ENCODE peak calls at places on chromosomes 11 and 22, in ten cellular contexts. One of them, this sample, is unnamed.

GRCh38 chr11:111694851-111695250 is 71.3 kb downstream of the PPP2R1B start:
- DNase-seq in activated naive CD4-positive, alpha-beta T cell treated with Interleukin-2 at 50 U/mL for 16 hours: no peak
- DNase-seq in NCI-H1436: no peak
- DNase-seq in MM.1S: no peak
- DNase-seq in activated T-cell treated with anti-CD3 and anti-CD28 coated beads for 1 hour: no peak
- DNase-seq in neuronal stem cell: no peak
- DNase-seq in non-pigmented ciliary epithelial cell: peak; percentile 71
- DNase-seq in nephron progenitor cell: peak; percentile 12
- DNase-seq in KG1: no peak
- DNase-seq in body of pancreas: no peak
- DNase-seq in this sample: no peak

GRCh38 chr22:20093437-20093836 is 13.4 kb downstream of the DGCR8 start:
- DNase-seq in activated naive CD4-positive, alpha-beta T cell treated with Interleukin-2 at 50 U/mL for 16 hours: no peak
- DNase-seq in NCI-H1436: no peak
- DNase-seq in MM.1S: no peak
- DNase-seq in activated T-cell treated with anti-CD3 and anti-CD28 coated beads for 1 hour: no peak
- DNase-seq in neuronal stem cell: no peak
- DNase-seq in non-pigmented ciliary epithelial cell: no peak
- DNase-seq in nephron progenitor cell: no peak
- DNase-seq in KG1: no peak
- DNase-seq in body of pancreas: peak; percentile 36
- DNase-seq in this sample: no peak

GRCh38 chr22:32828150-32828549 is 26.6 kb downstream of the TIMP3 start:
- DNase-seq in activated naive CD4-positive, alpha-beta T cell treated with Interleukin-2 at 50 U/mL for 16 hours: no peak
- DNase-seq in NCI-H1436: no peak
- DNase-seq in MM.1S: no peak
- DNase-seq in activated T-cell treated with anti-CD3 and anti-CD28 coated beads for 1 hour: no peak
- DNase-seq in neuronal stem cell: no peak
- DNase-seq in non-pigmented ciliary epithelial cell: no peak
- DNase-seq in nephron progenitor cell: no peak
- DNase-seq in KG1: no peak
- DNase-seq in body of pancreas: no peak
- DNase-seq in this sample: no peak

GRCh38 chr11:127330044-127330443 is 329.5 kb upstream of the KIRREL3 start:
- DNase-seq in activated naive CD4-positive, alpha-beta T cell treated with Interleukin-2 at 50 U/mL for 16 hours: no peak
- DNase-seq in NCI-H1436: no peak
- DNase-seq in MM.1S: no peak
- DNase-seq in activated T-cell treated with anti-CD3 and anti-CD28 coated beads for 1 hour: no peak
- DNase-seq in neuronal stem cell: no peak
- DNase-seq in non-pigmented ciliary epithelial cell: no peak
- DNase-seq in nephron progenitor cell: no peak
- DNase-seq in KG1: no peak
- DNase-seq in body of pancreas: no peak
- DNase-seq in this sample: no peak

GRCh38 chr11:6817668-6818067 is 18.2 kb upstream of the OR6A2 start:
- DNase-seq in activated naive CD4-positive, alpha-beta T cell treated with Interleukin-2 at 50 U/mL for 16 hours: no peak
- DNase-seq in NCI-H1436: no peak
- DNase-seq in MM.1S: no peak
- DNase-seq in activated T-cell treated with anti-CD3 and anti-CD28 coated beads for 1 hour: no peak
- DNase-seq in neuronal stem cell: no peak
- DNase-seq in non-pigmented ciliary epithelial cell: no peak
- DNase-seq in nephron progenitor cell: no peak
- DNase-seq in KG1: no peak
- DNase-seq in body of pancreas: no peak
- DNase-seq in this sample: peak; percentile 68

GRCh38 chr11:113685650-113686349 is 20.3 kb downstream of the TMPRSS5 start:
- DNase-seq in activated naive CD4-positive, alpha-beta T cell treated with Interleukin-2 at 50 U/mL for 16 hours: no peak
- DNase-seq in NCI-H1436: no peak
- DNase-seq in MM.1S: no peak
- DNase-seq in activated T-cell treated with anti-CD3 and anti-CD28 coated beads for 1 hour: no peak
- DNase-seq in neuronal stem cell: no peak
- DNase-seq in non-pigmented ciliary epithelial cell: no peak
- DNase-seq in nephron progenitor cell: no peak
- DNase-seq in KG1: no peak
- DNase-seq in body of pancreas: no peak
- DNase-seq in this sample: no peak

GRCh38 chr22:49617866-49618688 is 209.6 kb downstream of the BRD1 start:
- DNase-seq in activated naive CD4-positive, alpha-beta T cell treated with Interleukin-2 at 50 U/mL for 16 hours: no peak
- DNase-seq in NCI-H1436: no peak
- DNase-seq in MM.1S: no peak
- DNase-seq in activated T-cell treated with anti-CD3 and anti-CD28 coated beads for 1 hour: no peak
- DNase-seq in neuronal stem cell: no peak
- DNase-seq in non-pigmented ciliary epithelial cell: no peak
- DNase-seq in nephron progenitor cell: no peak
- DNase-seq in KG1: no peak
- DNase-seq in body of pancreas: no peak
- DNase-seq in this sample: no peak

GRCh38 chr22:32410459-32410858 is 1.6 kb downstream of the RTCB start:
- DNase-seq in activated naive CD4-positive, alpha-beta T cell treated with Interleukin-2 at 50 U/mL for 16 hours: no peak
- DNase-seq in NCI-H1436: no peak
- DNase-seq in MM.1S: no peak
- DNase-seq in activated T-cell treated with anti-CD3 and anti-CD28 coated beads for 1 hour: no peak
- DNase-seq in neuronal stem cell: no peak
- DNase-seq in non-pigmented ciliary epithelial cell: no peak
- DNase-seq in nephron progenitor cell: no peak
- DNase-seq in KG1: no peak
- DNase-seq in body of pancreas: no peak
- DNase-seq in this sample: no peak

GRCh38 chr11:100403817-100404216 is 283.3 kb upstream of the ARHGAP42 start:
- DNase-seq in activated naive CD4-positive, alpha-beta T cell treated with Interleukin-2 at 50 U/mL for 16 hours: no peak
- DNase-seq in NCI-H1436: no peak
- DNase-seq in MM.1S: no peak
- DNase-seq in activated T-cell treated with anti-CD3 and anti-CD28 coated beads for 1 hour: no peak
- DNase-seq in neuronal stem cell: peak; percentile 41
- DNase-seq in non-pigmented ciliary epithelial cell: peak; percentile 70
- DNase-seq in nephron progenitor cell: no peak
- DNase-seq in KG1: no peak
- DNase-seq in body of pancreas: no peak
- DNase-seq in this sample: peak; percentile 42

GRCh38 chr11:118216621-118217526 is 7.9 kb downstream of the JAML start:
- DNase-seq in activated naive CD4-positive, alpha-beta T cell treated with Interleukin-2 at 50 U/mL for 16 hours: peak; percentile 66
- DNase-seq in NCI-H1436: no peak
- DNase-seq in MM.1S: no peak
- DNase-seq in activated T-cell treated with anti-CD3 and anti-CD28 coated beads for 1 hour: no peak
- DNase-seq in neuronal stem cell: no peak
- DNase-seq in non-pigmented ciliary epithelial cell: no peak
- DNase-seq in nephron progenitor cell: no peak
- DNase-seq in KG1: no peak
- DNase-seq in body of pancreas: no peak
- DNase-seq in this sample: no peak

GRCh38 chr11:3808846-3809623 is 675 bp downstream of the PGAP2 start:
- DNase-seq in activated naive CD4-positive, alpha-beta T cell treated with Interleukin-2 at 50 U/mL for 16 hours: peak; percentile 45
- DNase-seq in NCI-H1436: peak; percentile 5
- DNase-seq in MM.1S: peak; percentile 86
- DNase-seq in activated T-cell treated with anti-CD3 and anti-CD28 coated beads for 1 hour: no peak
- DNase-seq in neuronal stem cell: no peak
- DNase-seq in non-pigmented ciliary epithelial cell: no peak
- DNase-seq in nephron progenitor cell: no peak
- DNase-seq in KG1: peak; percentile 29
- DNase-seq in body of pancreas: peak; percentile 77
- DNase-seq in this sample: peak; percentile 27

GRCh38 chr22:38925571-38926041 is 31.8 kb upstream of the APOBEC3A start:
- DNase-seq in activated naive CD4-positive, alpha-beta T cell treated with Interleukin-2 at 50 U/mL for 16 hours: no peak
- DNase-seq in NCI-H1436: no peak
- DNase-seq in MM.1S: no peak
- DNase-seq in activated T-cell treated with anti-CD3 and anti-CD28 coated beads for 1 hour: no peak
- DNase-seq in neuronal stem cell: no peak
- DNase-seq in non-pigmented ciliary epithelial cell: no peak
- DNase-seq in nephron progenitor cell: no peak
- DNase-seq in KG1: no peak
- DNase-seq in body of pancreas: no peak
- DNase-seq in this sample: no peak

GRCh38 chr11:19228956-19229355 is 11.8 kb downstream of the E2F8 start:
- DNase-seq in activated naive CD4-positive, alpha-beta T cell treated with Interleukin-2 at 50 U/mL for 16 hours: no peak
- DNase-seq in NCI-H1436: no peak
- DNase-seq in MM.1S: no peak
- DNase-seq in activated T-cell treated with anti-CD3 and anti-CD28 coated beads for 1 hour: no peak
- DNase-seq in neuronal stem cell: no peak
- DNase-seq in non-pigmented ciliary epithelial cell: no peak
- DNase-seq in nephron progenitor cell: no peak
- DNase-seq in KG1: no peak
- DNase-seq in body of pancreas: no peak
- DNase-seq in this sample: no peak

GRCh38 chr11:6229911-6230310 is 4.5 kb downstream of the FHIP1B start:
- DNase-seq in activated naive CD4-positive, alpha-beta T cell treated with Interleukin-2 at 50 U/mL for 16 hours: no peak
- DNase-seq in NCI-H1436: no peak
- DNase-seq in MM.1S: no peak
- DNase-seq in activated T-cell treated with anti-CD3 and anti-CD28 coated beads for 1 hour: no peak
- DNase-seq in neuronal stem cell: no peak
- DNase-seq in non-pigmented ciliary epithelial cell: no peak
- DNase-seq in nephron progenitor cell: no peak
- DNase-seq in KG1: no peak
- DNase-seq in body of pancreas: no peak
- DNase-seq in this sample: no peak

GRCh38 chr11:1293619-1294015 is 15.8 kb downstream of the TOLLIP start:
- DNase-seq in activated naive CD4-positive, alpha-beta T cell treated with Interleukin-2 at 50 U/mL for 16 hours: no peak
- DNase-seq in NCI-H1436: no peak
- DNase-seq in MM.1S: no peak
- DNase-seq in activated T-cell treated with anti-CD3 and anti-CD28 coated beads for 1 hour: no peak
- DNase-seq in neuronal stem cell: no peak
- DNase-seq in non-pigmented ciliary epithelial cell: no peak
- DNase-seq in nephron progenitor cell: peak; percentile 6
- DNase-seq in KG1: no peak
- DNase-seq in body of pancreas: peak; percentile 43
- DNase-seq in this sample: no peak

GRCh38 chr22:19874307-19875060 is 19.8 kb upstream of the GNB1L start:
- DNase-seq in activated naive CD4-positive, alpha-beta T cell treated with Interleukin-2 at 50 U/mL for 16 hours: peak; percentile 41
- DNase-seq in NCI-H1436: peak; percentile 13
- DNase-seq in MM.1S: no peak
- DNase-seq in activated T-cell treated with anti-CD3 and anti-CD28 coated beads for 1 hour: no peak
- DNase-seq in neuronal stem cell: peak; percentile 64
- DNase-seq in non-pigmented ciliary epithelial cell: no peak
- DNase-seq in nephron progenitor cell: peak; percentile 10
- DNase-seq in KG1: no peak
- DNase-seq in body of pancreas: no peak
- DNase-seq in this sample: peak; percentile 88

GRCh38 chr11:97965849-97966646 is 1054.7 kb upstream of the CNTN5 start:
- DNase-seq in activated naive CD4-positive, alpha-beta T cell treated with Interleukin-2 at 50 U/mL for 16 hours: no peak
- DNase-seq in NCI-H1436: no peak
- DNase-seq in MM.1S: no peak
- DNase-seq in activated T-cell treated with anti-CD3 and anti-CD28 coated beads for 1 hour: no peak
- DNase-seq in neuronal stem cell: no peak
- DNase-seq in non-pigmented ciliary epithelial cell: peak; percentile 95
- DNase-seq in nephron progenitor cell: no peak
- DNase-seq in KG1: no peak
- DNase-seq in body of pancreas: no peak
- DNase-seq in this sample: no peak

GRCh38 chr11:41720761-41721160 is 261.3 kb upstream of the LRRC4C start:
- DNase-seq in activated naive CD4-positive, alpha-beta T cell treated with Interleukin-2 at 50 U/mL for 16 hours: no peak
- DNase-seq in NCI-H1436: no peak
- DNase-seq in MM.1S: no peak
- DNase-seq in activated T-cell treated with anti-CD3 and anti-CD28 coated beads for 1 hour: no peak
- DNase-seq in neuronal stem cell: no peak
- DNase-seq in non-pigmented ciliary epithelial cell: no peak
- DNase-seq in nephron progenitor cell: no peak
- DNase-seq in KG1: no peak
- DNase-seq in body of pancreas: no peak
- DNase-seq in this sample: peak; percentile 55

GRCh38 chr11:119087747-119088241 is 3.1 kb downstream of the HMBS start:
- DNase-seq in activated naive CD4-positive, alpha-beta T cell treated with Interleukin-2 at 50 U/mL for 16 hours: no peak
- DNase-seq in NCI-H1436: no peak
- DNase-seq in MM.1S: no peak
- DNase-seq in activated T-cell treated with anti-CD3 and anti-CD28 coated beads for 1 hour: no peak
- DNase-seq in neuronal stem cell: no peak
- DNase-seq in non-pigmented ciliary epithelial cell: no peak
- DNase-seq in nephron progenitor cell: no peak
- DNase-seq in KG1: no peak
- DNase-seq in body of pancreas: no peak
- DNase-seq in this sample: no peak

GRCh38 chr11:1387961-1388762 is 1.6 kb upstream of the BRSK2 start:
- DNase-seq in activated naive CD4-positive, alpha-beta T cell treated with Interleukin-2 at 50 U/mL for 16 hours: no peak
- DNase-seq in NCI-H1436: no peak
- DNase-seq in MM.1S: peak; percentile 14
- DNase-seq in activated T-cell treated with anti-CD3 and anti-CD28 coated beads for 1 hour: no peak
- DNase-seq in neuronal stem cell: no peak
- DNase-seq in non-pigmented ciliary epithelial cell: no peak
- DNase-seq in nephron progenitor cell: peak; percentile 11
- DNase-seq in KG1: no peak
- DNase-seq in body of pancreas: peak; percentile 67
- DNase-seq in this sample: peak; percentile 44

GRCh38 chr22:26041931-26042330 is 127.3 kb upstream of the SEZ6L start:
- DNase-seq in activated naive CD4-positive, alpha-beta T cell treated with Interleukin-2 at 50 U/mL for 16 hours: no peak
- DNase-seq in NCI-H1436: peak; percentile 96
- DNase-seq in MM.1S: no peak
- DNase-seq in activated T-cell treated with anti-CD3 and anti-CD28 coated beads for 1 hour: no peak
- DNase-seq in neuronal stem cell: no peak
- DNase-seq in non-pigmented ciliary epithelial cell: no peak
- DNase-seq in nephron progenitor cell: no peak
- DNase-seq in KG1: no peak
- DNase-seq in body of pancreas: no peak
- DNase-seq in this sample: no peak

GRCh38 chr11:2189938-2190669 is 18.5 kb upstream of the TH start:
- DNase-seq in activated naive CD4-positive, alpha-beta T cell treated with Interleukin-2 at 50 U/mL for 16 hours: no peak
- DNase-seq in NCI-H1436: no peak
- DNase-seq in MM.1S: no peak
- DNase-seq in activated T-cell treated with anti-CD3 and anti-CD28 coated beads for 1 hour: no peak
- DNase-seq in neuronal stem cell: no peak
- DNase-seq in non-pigmented ciliary epithelial cell: no peak
- DNase-seq in nephron progenitor cell: no peak
- DNase-seq in KG1: no peak
- DNase-seq in body of pancreas: no peak
- DNase-seq in this sample: no peak

GRCh38 chr22:20638143-20638870 is 130.9 kb downstream of the MED15 start:
- DNase-seq in activated naive CD4-positive, alpha-beta T cell treated with Interleukin-2 at 50 U/mL for 16 hours: no peak
- DNase-seq in NCI-H1436: no peak
- DNase-seq in MM.1S: no peak
- DNase-seq in activated T-cell treated with anti-CD3 and anti-CD28 coated beads for 1 hour: no peak
- DNase-seq in neuronal stem cell: no peak
- DNase-seq in non-pigmented ciliary epithelial cell: no peak
- DNase-seq in nephron progenitor cell: no peak
- DNase-seq in KG1: no peak
- DNase-seq in body of pancreas: peak; percentile 71
- DNase-seq in this sample: no peak

GRCh38 chr22:36331912-36332622 is 55.7 kb downstream of the MYH9 start:
- DNase-seq in activated naive CD4-positive, alpha-beta T cell treated with Interleukin-2 at 50 U/mL for 16 hours: peak; percentile 53
- DNase-seq in NCI-H1436: no peak
- DNase-seq in MM.1S: peak; percentile 69
- DNase-seq in activated T-cell treated with anti-CD3 and anti-CD28 coated beads for 1 hour: no peak
- DNase-seq in neuronal stem cell: no peak
- DNase-seq in non-pigmented ciliary epithelial cell: no peak
- DNase-seq in nephron progenitor cell: no peak
- DNase-seq in KG1: peak; percentile 58
- DNase-seq in body of pancreas: peak; percentile 74
- DNase-seq in this sample: no peak

GRCh38 chr11:3093281-3094191 is 36.3 kb upstream of the CARS1 start:
- DNase-seq in activated naive CD4-positive, alpha-beta T cell treated with Interleukin-2 at 50 U/mL for 16 hours: no peak
- DNase-seq in NCI-H1436: no peak
- DNase-seq in MM.1S: no peak
- DNase-seq in activated T-cell treated with anti-CD3 and anti-CD28 coated beads for 1 hour: no peak
- DNase-seq in neuronal stem cell: no peak
- DNase-seq in non-pigmented ciliary epithelial cell: no peak
- DNase-seq in nephron progenitor cell: no peak
- DNase-seq in KG1: no peak
- DNase-seq in body of pancreas: no peak
- DNase-seq in this sample: peak; percentile 26

GRCh38 chr11:74524501-74524900 is 31.0 kb upstream of the LIPT2 start:
- DNase-seq in activated naive CD4-positive, alpha-beta T cell treated with Interleukin-2 at 50 U/mL for 16 hours: no peak
- DNase-seq in NCI-H1436: no peak
- DNase-seq in MM.1S: no peak
- DNase-seq in activated T-cell treated with anti-CD3 and anti-CD28 coated beads for 1 hour: no peak
- DNase-seq in neuronal stem cell: no peak
- DNase-seq in non-pigmented ciliary epithelial cell: no peak
- DNase-seq in nephron progenitor cell: no peak
- DNase-seq in KG1: no peak
- DNase-seq in body of pancreas: no peak
- DNase-seq in this sample: no peak

GRCh38 chr11:44372989-44373388 is 63.0 kb upstream of the ALX4 start:
- DNase-seq in activated naive CD4-positive, alpha-beta T cell treated with Interleukin-2 at 50 U/mL for 16 hours: no peak
- DNase-seq in NCI-H1436: no peak
- DNase-seq in MM.1S: no peak
- DNase-seq in activated T-cell treated with anti-CD3 and anti-CD28 coated beads for 1 hour: no peak
- DNase-seq in neuronal stem cell: no peak
- DNase-seq in non-pigmented ciliary epithelial cell: no peak
- DNase-seq in nephron progenitor cell: no peak
- DNase-seq in KG1: no peak
- DNase-seq in body of pancreas: no peak
- DNase-seq in this sample: peak; percentile 16

GRCh38 chr11:67300756-67301312 is 2.5 kb upstream of the SSH3 start:
- DNase-seq in activated naive CD4-positive, alpha-beta T cell treated with Interleukin-2 at 50 U/mL for 16 hours: no peak
- DNase-seq in NCI-H1436: no peak
- DNase-seq in MM.1S: no peak
- DNase-seq in activated T-cell treated with anti-CD3 and anti-CD28 coated beads for 1 hour: no peak
- DNase-seq in neuronal stem cell: no peak
- DNase-seq in non-pigmented ciliary epithelial cell: no peak
- DNase-seq in nephron progenitor cell: no peak
- DNase-seq in KG1: no peak
- DNase-seq in body of pancreas: no peak
- DNase-seq in this sample: no peak

This sample was measured in neural progenitor cell.